ENCODE peak calls at places on chromosomes 1 and 21, in four cellular contexts. One of them, this sample, is unnamed.

GRCh38 chr1:7338439-7338838 is 432.7 kb upstream of the VAMP3 start:
- DNase-seq in endothelial cell of umbilical vein: no peak
- DNase-seq in Peyer's patch: no peak
- DNase-seq in brain microvascular endothelial cell: no peak
- DNase-seq in this sample: no peak

GRCh38 chr1:171434717-171435346 is 50.5 kb upstream of the PRRC2C start:
- DNase-seq in endothelial cell of umbilical vein: peak; percentile 84
- DNase-seq in Peyer's patch: no peak
- DNase-seq in brain microvascular endothelial cell: peak; percentile 74
- DNase-seq in this sample: no peak

GRCh38 chr21:15054089-15054488 is 10.7 kb downstream of the NRIP1 start:
- DNase-seq in endothelial cell of umbilical vein: peak; percentile 25
- DNase-seq in Peyer's patch: no peak
- DNase-seq in brain microvascular endothelial cell: no peak
- DNase-seq in this sample: no peak

GRCh38 chr1:226990133-226990716 is 50.1 kb downstream of the COQ8A start:
- DNase-seq in endothelial cell of umbilical vein: peak; percentile 73
- DNase-seq in Peyer's patch: peak; percentile 80
- DNase-seq in brain microvascular endothelial cell: peak; percentile 9
- DNase-seq in this sample: peak; percentile 88

GRCh38 chr1:170857955-170858354 is 77.4 kb upstream of the MROH9 start:
- DNase-seq in endothelial cell of umbilical vein: no peak
- DNase-seq in Peyer's patch: no peak
- DNase-seq in brain microvascular endothelial cell: no peak
- DNase-seq in this sample: no peak

GRCh38 chr21:43667191-43667904 is 8.0 kb downstream of the RRP1B start:
- DNase-seq in endothelial cell of umbilical vein: no peak
- DNase-seq in Peyer's patch: no peak
- DNase-seq in brain microvascular endothelial cell: peak; percentile 64
- DNase-seq in this sample: no peak

GRCh38 chr1:208189183-208189582 is 55.0 kb downstream of the PLXNA2 start:
- DNase-seq in endothelial cell of umbilical vein: no peak
- DNase-seq in Peyer's patch: no peak
- DNase-seq in brain microvascular endothelial cell: no peak
- DNase-seq in this sample: no peak

GRCh38 chr1:38898653-38899230 is 17.4 kb upstream of the GJA9 start:
- DNase-seq in endothelial cell of umbilical vein: no peak
- DNase-seq in Peyer's patch: no peak
- DNase-seq in brain microvascular endothelial cell: no peak
- DNase-seq in this sample: no peak

GRCh38 chr1:215539803-215540575 is 27.1 kb upstream of the KCTD3 start:
- DNase-seq in endothelial cell of umbilical vein: peak; percentile 38
- DNase-seq in Peyer's patch: no peak
- DNase-seq in brain microvascular endothelial cell: no peak
- DNase-seq in this sample: peak; percentile 33

GRCh38 chr1:243763806-243764205 is 86.2 kb downstream of the AKT3 start:
- DNase-seq in endothelial cell of umbilical vein: no peak
- DNase-seq in Peyer's patch: no peak
- DNase-seq in brain microvascular endothelial cell: no peak
- DNase-seq in this sample: no peak

DNA sequence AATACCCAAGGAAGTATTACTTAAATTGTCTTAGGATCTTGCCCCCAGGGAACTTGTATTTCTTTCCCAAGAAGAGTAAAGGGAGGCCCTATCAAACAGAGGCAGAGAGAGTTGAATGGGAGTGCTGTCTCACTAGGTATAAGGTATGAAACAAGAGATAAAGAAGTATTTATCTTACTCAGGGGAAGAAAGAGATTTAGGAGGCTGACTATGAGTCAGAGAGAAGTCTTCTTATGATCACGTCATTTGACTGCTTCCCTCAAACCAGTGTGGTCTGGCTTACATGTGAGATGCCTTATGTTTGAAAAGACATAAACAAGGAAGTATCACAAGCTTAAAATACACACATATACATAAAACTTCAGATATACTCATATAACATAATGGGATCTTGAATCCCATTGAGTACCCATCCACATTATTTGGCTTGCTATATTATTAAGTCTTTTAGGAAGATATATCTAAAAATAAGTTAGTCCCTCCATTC is 29.6 kb downstream of the DUSP10 start:
- DNase-seq in endothelial cell of umbilical vein: no peak
- DNase-seq in Peyer's patch: no peak
- DNase-seq in brain microvascular endothelial cell: peak; percentile 73
- DNase-seq in this sample: peak; percentile 39
- H3K4me3 ChIP-seq in endothelial cell of umbilical vein: no peak overlapping the region
- H3K4me3 ChIP-seq in Peyer's patch: no peak overlapping the region
- H3K4me3 ChIP-seq in brain microvascular endothelial cell: no peak overlapping the region
- H3K4me3 ChIP-seq in this sample: no peak overlapping the region

GRCh38 chr1:151008244-151009205 is at the start of gene PRUNE1:
- DNase-seq in endothelial cell of umbilical vein: peak; percentile 98
- DNase-seq in Peyer's patch: peak; percentile 98
- DNase-seq in brain microvascular endothelial cell: peak; percentile 96
- DNase-seq in this sample: peak; percentile 99

GRCh38 chr1:151009206-151009587 is 948 bp downstream of the PRUNE1 start:
- DNase-seq in endothelial cell of umbilical vein: no peak
- DNase-seq in Peyer's patch: no peak
- DNase-seq in brain microvascular endothelial cell: peak; percentile 40
- DNase-seq in this sample: no peak

GRCh38 chr1:151007853-151008243 is 401 bp upstream of the PRUNE1 start:
- DNase-seq in endothelial cell of umbilical vein: no peak
- DNase-seq in Peyer's patch: no peak
- DNase-seq in brain microvascular endothelial cell: no peak
- DNase-seq in this sample: no peak

GRCh38 chr1:151005729-151006330 is 872 bp downstream of the MINDY1 start:
- DNase-seq in endothelial cell of umbilical vein: peak; percentile 25
- DNase-seq in Peyer's patch: no peak
- DNase-seq in brain microvascular endothelial cell: no peak
- DNase-seq in this sample: no peak

DNA sequence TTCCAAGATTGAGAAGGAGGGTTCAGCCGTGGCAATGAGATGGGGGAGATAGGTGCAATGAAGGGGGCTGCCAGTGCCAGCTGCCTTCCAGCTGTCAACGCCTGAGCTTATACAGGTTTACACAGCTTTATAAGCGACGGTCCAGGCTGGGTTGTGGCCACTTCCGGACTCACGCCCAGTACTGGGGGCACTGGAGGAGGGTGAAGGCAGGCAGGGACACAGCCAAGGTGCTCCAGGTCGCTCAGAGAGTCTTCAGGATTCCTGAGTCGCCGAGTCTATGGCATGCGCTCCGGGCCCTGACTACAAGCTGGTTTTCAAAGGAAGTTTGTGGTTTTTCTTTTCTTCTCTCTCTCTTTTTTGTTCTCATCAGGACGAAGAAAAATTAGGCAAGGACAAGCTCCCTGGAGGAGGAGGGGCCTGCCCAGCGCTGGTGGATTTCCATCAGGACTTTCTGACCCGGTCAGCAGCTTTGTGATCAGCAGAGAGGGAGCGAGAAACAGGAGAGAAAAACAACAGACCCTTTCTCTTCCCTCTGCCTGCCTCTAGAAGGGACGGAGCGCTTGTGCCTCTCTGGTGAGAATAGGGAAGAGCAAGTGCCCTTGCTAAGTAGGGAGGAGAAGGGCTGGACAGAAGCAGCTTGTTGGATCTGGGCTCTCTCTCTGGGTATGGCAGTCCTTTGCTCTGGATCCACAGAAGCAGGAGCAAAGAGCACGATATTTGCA is at the start of gene MINDY1:
- DNase-seq in endothelial cell of umbilical vein: peak; percentile 88
- DNase-seq in Peyer's patch: peak; percentile 78
- DNase-seq in brain microvascular endothelial cell: peak; percentile 80
- DNase-seq in this sample: peak; percentile 82
- TF ChIP-seq CTCF in endothelial cell of umbilical vein: peak; percentile 62
- TF ChIP-seq CTCF in Peyer's patch: no peak
- TF ChIP-seq CTCF in brain microvascular endothelial cell: peak; percentile 73
- TF ChIP-seq CTCF in this sample: no peak

GRCh38 chr1:36387141-36387949 is 1.6 kb upstream of the STK40 start:
- DNase-seq in endothelial cell of umbilical vein: no peak
- DNase-seq in Peyer's patch: no peak
- DNase-seq in brain microvascular endothelial cell: peak; percentile 71
- DNase-seq in this sample: no peak
- H3K4me3 ChIP-seq in endothelial cell of umbilical vein: no peak overlapping the region
- H3K4me3 ChIP-seq in Peyer's patch: no peak overlapping the region
- H3K4me3 ChIP-seq in brain microvascular endothelial cell: peak overlapping the region; percentile 1
- H3K4me3 ChIP-seq in this sample: no peak overlapping the region

GRCh38 chr1:209899948-209900347 is 38.1 kb upstream of the SYT14 start:
- DNase-seq in endothelial cell of umbilical vein: peak; percentile 1
- DNase-seq in Peyer's patch: no peak
- DNase-seq in brain microvascular endothelial cell: no peak
- DNase-seq in this sample: peak; percentile 13
- TF ChIP-seq CTCF in endothelial cell of umbilical vein: no peak
- TF ChIP-seq CTCF in Peyer's patch: no peak
- TF ChIP-seq CTCF in brain microvascular endothelial cell: peak; percentile 68
- TF ChIP-seq CTCF in this sample: no peak

DNA sequence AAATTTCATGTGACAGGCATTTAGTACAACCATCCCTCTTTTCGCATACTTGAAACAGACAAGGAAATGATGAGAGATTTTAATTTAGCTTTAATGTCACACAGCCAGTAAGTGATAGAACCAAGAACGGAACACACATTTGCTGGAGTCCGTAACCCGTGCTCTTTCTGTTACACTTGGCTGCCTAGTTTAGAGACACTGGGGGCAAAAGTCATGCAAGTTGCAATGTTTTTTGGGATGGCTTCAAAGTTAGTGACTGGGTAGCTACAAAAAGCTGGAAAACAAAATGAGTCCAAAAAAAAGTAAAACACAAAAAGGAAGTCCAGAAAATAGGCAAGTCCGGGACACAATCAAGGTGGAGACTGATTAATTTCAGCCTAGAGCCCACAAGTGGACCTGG is 5.9 kb downstream of the NID1 start:
- DNase-seq in endothelial cell of umbilical vein: no peak
- DNase-seq in Peyer's patch: no peak
- DNase-seq in brain microvascular endothelial cell: no peak
- DNase-seq in this sample: no peak
- H3K4me3 ChIP-seq in endothelial cell of umbilical vein: no peak overlapping the region
- H3K4me3 ChIP-seq in Peyer's patch: no peak overlapping the region
- H3K4me3 ChIP-seq in brain microvascular endothelial cell: no peak overlapping the region
- H3K4me3 ChIP-seq in this sample: no peak overlapping the region

GRCh38 chr1:29454616-29455380 is 218.5 kb downstream of the PTPRU start:
- DNase-seq in endothelial cell of umbilical vein: no peak
- DNase-seq in Peyer's patch: no peak
- DNase-seq in brain microvascular endothelial cell: no peak
- DNase-seq in this sample: no peak

GRCh38 chr1:29452463-29453230 is 216.3 kb downstream of the PTPRU start:
- DNase-seq in endothelial cell of umbilical vein: no peak
- DNase-seq in Peyer's patch: peak; percentile 27
- DNase-seq in brain microvascular endothelial cell: no peak
- DNase-seq in this sample: no peak

GRCh38 chr1:29455781-29456180 is 219.5 kb downstream of the PTPRU start:
- DNase-seq in endothelial cell of umbilical vein: no peak
- DNase-seq in Peyer's patch: peak; percentile 12
- DNase-seq in brain microvascular endothelial cell: no peak
- DNase-seq in this sample: no peak

GRCh38 chr1:29456685-29457084 is 220.4 kb downstream of the PTPRU start:
- DNase-seq in endothelial cell of umbilical vein: no peak
- DNase-seq in Peyer's patch: no peak
- DNase-seq in brain microvascular endothelial cell: no peak
- DNase-seq in this sample: no peak

GRCh38 chr1:29453502-29454240 is 217.3 kb downstream of the PTPRU start:
- DNase-seq in endothelial cell of umbilical vein: peak; percentile 26
- DNase-seq in Peyer's patch: peak; percentile 15
- DNase-seq in brain microvascular endothelial cell: peak; percentile 29
- DNase-seq in this sample: peak; percentile 16
- TF ChIP-seq CTCF in endothelial cell of umbilical vein: peak; percentile 18
- TF ChIP-seq CTCF in Peyer's patch: no peak
- TF ChIP-seq CTCF in brain microvascular endothelial cell: peak; percentile 48
- TF ChIP-seq CTCF in this sample: no peak

GRCh38 chr1:160400646-160401486 is 502 bp downstream of the VANGL2 start:
- DNase-seq in endothelial cell of umbilical vein: no peak
- DNase-seq in Peyer's patch: no peak
- DNase-seq in brain microvascular endothelial cell: no peak
- DNase-seq in this sample: peak; percentile 45

GRCh38 chr1:160401487-160401805 is 1.1 kb downstream of the VANGL2 start:
- DNase-seq in endothelial cell of umbilical vein: no peak
- DNase-seq in Peyer's patch: no peak
- DNase-seq in brain microvascular endothelial cell: no peak
- DNase-seq in this sample: no peak

GRCh38 chr1:160399544-160400283 is 650 bp upstream of the VANGL2 start:
- DNase-seq in endothelial cell of umbilical vein: no peak
- DNase-seq in Peyer's patch: no peak
- DNase-seq in brain microvascular endothelial cell: no peak
- DNase-seq in this sample: no peak

GRCh38 chr1:160398823-160399222 is 1.5 kb upstream of the VANGL2 start:
- DNase-seq in endothelial cell of umbilical vein: no peak
- DNase-seq in Peyer's patch: no peak
- DNase-seq in brain microvascular endothelial cell: no peak
- DNase-seq in this sample: no peak

GRCh38 chr1:160400284-160400645 is at the start of gene VANGL2:
- DNase-seq in endothelial cell of umbilical vein: no peak
- DNase-seq in Peyer's patch: peak; percentile 80
- DNase-seq in brain microvascular endothelial cell: peak; percentile 29
- DNase-seq in this sample: peak; percentile 87
- H3K4me3 ChIP-seq in endothelial cell of umbilical vein: no peak within 1 kb of the TSS
- H3K4me3 ChIP-seq in Peyer's patch: peak within 1 kb of the TSS; percentile 50
- H3K4me3 ChIP-seq in brain microvascular endothelial cell: peak within 1 kb of the TSS; percentile 65
- H3K4me3 ChIP-seq in this sample: peak within 1 kb of the TSS; percentile 44

GRCh38 chr21:45768741-45769049 is 125.2 kb downstream of the PCBP3 start:
- DNase-seq in endothelial cell of umbilical vein: no peak
- DNase-seq in Peyer's patch: no peak
- DNase-seq in brain microvascular endothelial cell: no peak
- DNase-seq in this sample: no peak
- TF ChIP-seq CTCF in endothelial cell of umbilical vein: no peak
- TF ChIP-seq CTCF in Peyer's patch: no peak
- TF ChIP-seq CTCF in brain microvascular endothelial cell: peak; percentile 19
- TF ChIP-seq CTCF in this sample: no peak

GRCh38 chr1:199453731-199454130 is 573.8 kb upstream of the NR5A2 start:
- DNase-seq in endothelial cell of umbilical vein: no peak
- DNase-seq in Peyer's patch: no peak
- DNase-seq in brain microvascular endothelial cell: no peak
- DNase-seq in this sample: no peak
- H3K4me3 ChIP-seq in endothelial cell of umbilical vein: no peak overlapping the region
- H3K4me3 ChIP-seq in Peyer's patch: no peak overlapping the region
- H3K4me3 ChIP-seq in brain microvascular endothelial cell: no peak overlapping the region
- H3K4me3 ChIP-seq in this sample: no peak overlapping the region

This sample was measured in mucosa of descending colon.